ENCODE peak calls at places on chromosomes 4 and X, in four cellular contexts. K is K562, N is IMR-90, H is GM12878. M is an unnamed sample. For H4K20me1, the result is how much of the 10 kb centered on the place peaks cover.

GRCh38 chr4:55337944-55338343 is 8.1 kb upstream of the SRD5A3 start:
- DNase-seq in N (no peak), K (no peak), H (no peak), M (no peak)

GRCh38 chr4:85610450-85610849 is 135.5 kb downstream of the ARHGAP24 start:
- DNase-seq in N (no peak), H (peak), K (no peak), M (no peak)

GRCh38 chr4:40699648-40700047 is 50.1 kb upstream of the NSUN7 start:
- DNase-seq in H (no peak), N (peak), K (no peak), M (no peak)

GRCh38 chr4:139901516-139902327 is 236.1 kb downstream of the MGST2 start:
- DNase-seq in H (no peak), K (no peak), N (peak), M (peak)

GRCh38 chrX:41543022-41543421 is 95.9 kb downstream of the NYX start:
- DNase-seq in N (no peak), H (no peak), K (no peak), M (no peak)

GRCh38 chrX:54171527-54171926 is 11.5 kb downstream of the FAM120C start:
- DNase-seq in H (no peak), K (no peak), N (no peak), M (no peak)

GRCh38 chr4:149441338-149441737 is 374.3 kb downstream of the IQCM start:
- DNase-seq in N (peak), K (no peak), H (no peak), M (no peak)

GRCh38 chrX:94178145-94178790 is 504.3 kb downstream of the FAM133A start:
- DNase-seq in K (no peak), N (no peak), H (no peak), M (no peak)

GRCh38 chr4:19381068-19381467 is 870.6 kb upstream of the SLIT2 start:
- DNase-seq in K (no peak), H (no peak), N (peak), M (no peak)

GRCh38 chr4:155604718-155605601 is 61.7 kb upstream of the GUCY1A1 start:
- DNase-seq in N (peak), H (no peak), K (no peak), M (no peak)

GRCh38 chrX:6095469-6095868 is 133.2 kb downstream of the NLGN4X start:
- DNase-seq in N (no peak), K (no peak), H (no peak), M (no peak)

GRCh38 chr4:106707776-106708603 is 328.1 kb downstream of the DKK2 start:
- DNase-seq in H (no peak), N (no peak), K (no peak), M (peak)

GRCh38 chr4:166421556-166422156 is 548.6 kb downstream of the TLL1 start:
- DNase-seq in K (no peak), H (no peak), N (peak), M (no peak)

GRCh38 chr4:48804584-48805301 is 24.7 kb upstream of the FRYL start:
- DNase-seq in N (no peak), K (no peak), H (no peak), M (peak)

GRCh38 chrX:129360175-129360574 is 163.1 kb downstream of the SMARCA1 start:
- DNase-seq in H (peak), N (peak), K (peak), M (peak)

GRCh38 chrX:123860983-123861382 is 1.1 kb downstream of the XIAP start:
- DNase-seq in K (no peak), N (peak), H (no peak), M (peak)

DNA sequence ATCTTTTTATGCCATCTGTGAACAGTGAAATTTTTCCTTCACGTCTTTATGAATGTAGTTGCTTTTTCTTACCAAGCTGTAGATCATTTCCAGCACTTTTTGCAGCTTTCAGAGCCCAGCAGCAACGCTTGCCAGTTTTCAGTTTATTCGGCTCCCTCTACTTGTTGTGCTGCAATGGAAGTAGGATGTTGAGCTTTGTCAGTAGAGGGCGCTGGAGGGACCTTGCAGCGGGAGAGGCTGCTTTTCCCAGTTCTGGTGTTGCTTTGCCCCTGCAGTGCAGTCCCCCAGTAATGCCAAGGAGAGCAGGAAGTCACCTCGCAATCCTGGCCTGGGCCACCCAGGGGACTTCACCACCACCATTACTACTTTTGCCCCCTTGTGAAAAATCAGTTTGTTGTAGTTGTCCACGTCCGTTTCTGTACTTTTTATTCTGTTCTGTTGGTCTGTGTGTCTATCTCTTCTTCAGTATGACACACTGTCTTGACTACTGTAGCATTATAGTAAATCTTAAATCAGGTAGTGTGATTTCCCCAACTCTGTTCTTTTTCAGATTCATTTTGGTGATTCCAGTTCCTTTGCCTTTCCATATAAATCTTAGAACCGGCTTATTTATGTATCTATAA is 21.8 kb downstream of the CMC4 start:
- DNase-seq in H (no peak), K (peak), N (peak), M (peak)
- TF ChIP-seq FOS in H (no peak), K (no peak), N (no peak), M (no peak)

GRCh38 chrX:102651242-102651967 is at the start of gene GPRASP1:
- DNase-seq in K (no peak), N (peak), H (no peak), M (peak)
- H4K20me1 ChIP-seq in K (under half), N (under half), H (under half), M (under half)

DNA sequence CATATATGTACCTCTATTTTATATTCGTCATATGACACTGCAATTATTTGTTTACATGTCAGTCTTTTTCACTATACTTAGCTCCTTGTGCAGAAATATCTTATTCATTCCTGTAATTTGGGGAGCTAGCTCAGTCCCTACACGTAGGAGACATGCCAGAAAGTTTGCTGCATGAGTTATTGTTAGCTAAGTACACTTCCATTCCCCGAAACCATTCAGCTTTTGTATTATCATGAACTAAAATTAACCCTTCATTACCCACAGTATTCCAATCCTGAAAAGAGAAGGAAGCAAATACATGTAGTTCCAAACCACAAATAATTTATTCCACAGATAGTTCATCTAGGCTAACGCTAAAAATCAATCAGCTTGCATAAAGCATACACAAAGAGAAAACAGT is 10.2 kb downstream of the CBR4 start:
- DNase-seq in N (no peak), K (no peak), H (no peak), M (no peak)
- H3K9ac ChIP-seq in N (no peak), K (no peak), H (no peak), M (no peak)

GRCh38 chr4:77043507-77044131 is 32.2 kb downstream of the CCNI start:
- DNase-seq in N (peak), K (no peak), H (no peak), M (no peak)

GRCh38 chr4:77037736-77038135 is 38.1 kb downstream of the CCNI start:
- DNase-seq in K (no peak), H (no peak), N (peak), M (no peak)

GRCh38 chr4:77036206-77036605 is 39.6 kb downstream of the CCNI start:
- DNase-seq in N (peak), K (no peak), H (no peak), M (no peak)

GRCh38 chr4:77040856-77041576 is 34.8 kb downstream of the CCNI start:
- DNase-seq in K (no peak), N (peak), H (no peak), M (no peak)

GRCh38 chr4:77040265-77040664 is 35.5 kb downstream of the CCNI start:
- DNase-seq in H (no peak), K (no peak), N (peak), M (peak)
- TF ChIP-seq FOS in H (no peak), K (no peak), N (peak), M (peak)

GRCh38 chr4:769511-769910 is 56.4 kb downstream of the CPLX1 start:
- DNase-seq in K (no peak), N (no peak), H (no peak), M (no peak)
- H4K20me1 ChIP-seq in K (under half), N (half or more), H (under half), M (under half)

M was measured in endothelial cell of umbilical vein.